ENCODE peak calls at places on chromosomes 6 and 20, in eight cellular contexts. One of them, this sample, is unnamed.
A peak's percentile ranks its signal among the peaks of the same experiment; 100 is the strongest.

GRCh38 chr6:143962644-143962929 is 45.5 kb downstream of the PLAGL1 start:
- DNase-seq in non-pigmented ciliary epithelial cell: no peak
- DNase-seq in NCI-H2227 treated with DMSO at 0.1 percent for 48 hours: no peak
- DNase-seq in T-helper 17 cell: no peak
- DNase-seq in Karpas-422: no peak
- DNase-seq in occipital lobe: no peak
- DNase-seq in mammary epithelial cell: no peak
- DNase-seq in H1: no peak
- DNase-seq in this sample: peak; percentile 42

GRCh38 chr6:168215121-168215808 is 104.3 kb downstream of the DACT2 start:
- DNase-seq in non-pigmented ciliary epithelial cell: no peak
- DNase-seq in NCI-H2227 treated with DMSO at 0.1 percent for 48 hours: no peak
- DNase-seq in T-helper 17 cell: no peak
- DNase-seq in Karpas-422: no peak
- DNase-seq in occipital lobe: no peak
- DNase-seq in mammary epithelial cell: no peak
- DNase-seq in H1: no peak
- DNase-seq in this sample: no peak

GRCh38 chr6:160859822-160860221 is 131.7 kb upstream of the MAP3K4 start:
- DNase-seq in non-pigmented ciliary epithelial cell: no peak
- DNase-seq in NCI-H2227 treated with DMSO at 0.1 percent for 48 hours: no peak
- DNase-seq in T-helper 17 cell: no peak
- DNase-seq in Karpas-422: no peak
- DNase-seq in occipital lobe: no peak
- DNase-seq in mammary epithelial cell: no peak
- DNase-seq in H1: no peak
- DNase-seq in this sample: no peak

GRCh38 chr20:35004749-35005462 is 49.2 kb downstream of the MYH7B start:
- DNase-seq in non-pigmented ciliary epithelial cell: no peak
- DNase-seq in NCI-H2227 treated with DMSO at 0.1 percent for 48 hours: no peak
- DNase-seq in T-helper 17 cell: no peak
- DNase-seq in Karpas-422: no peak
- DNase-seq in occipital lobe: no peak
- DNase-seq in mammary epithelial cell: no peak
- DNase-seq in H1: no peak
- DNase-seq in this sample: no peak

GRCh38 chr6:31541059-31541657 is 645 bp downstream of the DDX39B start:
- DNase-seq in non-pigmented ciliary epithelial cell: no peak
- DNase-seq in NCI-H2227 treated with DMSO at 0.1 percent for 48 hours: peak; percentile 65
- DNase-seq in T-helper 17 cell: peak; percentile 56
- DNase-seq in Karpas-422: peak; percentile 89
- DNase-seq in occipital lobe: no peak
- DNase-seq in mammary epithelial cell: peak; percentile 69
- DNase-seq in H1: no peak
- DNase-seq in this sample: peak; percentile 74

GRCh38 chr6:153129873-153130514 is 1.1 kb downstream of the RGS17 start:
- DNase-seq in non-pigmented ciliary epithelial cell: no peak
- DNase-seq in NCI-H2227 treated with DMSO at 0.1 percent for 48 hours: no peak
- DNase-seq in T-helper 17 cell: no peak
- DNase-seq in Karpas-422: no peak
- DNase-seq in occipital lobe: peak; percentile 4
- DNase-seq in mammary epithelial cell: peak; percentile 34
- DNase-seq in H1: no peak
- DNase-seq in this sample: peak; percentile 46

GRCh38 chr6:93581371-93581770 is 162.0 kb upstream of the EPHA7 start:
- DNase-seq in non-pigmented ciliary epithelial cell: no peak
- DNase-seq in NCI-H2227 treated with DMSO at 0.1 percent for 48 hours: no peak
- DNase-seq in T-helper 17 cell: no peak
- DNase-seq in Karpas-422: no peak
- DNase-seq in occipital lobe: no peak
- DNase-seq in mammary epithelial cell: no peak
- DNase-seq in H1: no peak
- DNase-seq in this sample: no peak

GRCh38 chr6:143739341-143739851 is 61.6 kb downstream of the PHACTR2 start:
- DNase-seq in non-pigmented ciliary epithelial cell: no peak
- DNase-seq in NCI-H2227 treated with DMSO at 0.1 percent for 48 hours: no peak
- DNase-seq in T-helper 17 cell: no peak
- DNase-seq in Karpas-422: no peak
- DNase-seq in occipital lobe: no peak
- DNase-seq in mammary epithelial cell: no peak
- DNase-seq in H1: no peak
- DNase-seq in this sample: no peak

GRCh38 chr6:75326557-75327258 is 42.1 kb upstream of the TMEM30A start:
- DNase-seq in non-pigmented ciliary epithelial cell: no peak
- DNase-seq in NCI-H2227 treated with DMSO at 0.1 percent for 48 hours: no peak
- DNase-seq in T-helper 17 cell: no peak
- DNase-seq in Karpas-422: no peak
- DNase-seq in occipital lobe: no peak
- DNase-seq in mammary epithelial cell: no peak
- DNase-seq in H1: no peak
- DNase-seq in this sample: peak; percentile 48

GRCh38 chr20:36988494-36988966 is 37.0 kb upstream of the SAMHD1 start:
- DNase-seq in non-pigmented ciliary epithelial cell: no peak
- DNase-seq in NCI-H2227 treated with DMSO at 0.1 percent for 48 hours: no peak
- DNase-seq in T-helper 17 cell: no peak
- DNase-seq in Karpas-422: no peak
- DNase-seq in occipital lobe: no peak
- DNase-seq in mammary epithelial cell: peak; percentile 31
- DNase-seq in H1: no peak
- DNase-seq in this sample: peak; percentile 58

GRCh38 chr6:111603648-111604047 is 2.0 kb downstream of the TRAF3IP2 start:
- DNase-seq in non-pigmented ciliary epithelial cell: no peak
- DNase-seq in NCI-H2227 treated with DMSO at 0.1 percent for 48 hours: no peak
- DNase-seq in T-helper 17 cell: no peak
- DNase-seq in Karpas-422: no peak
- DNase-seq in occipital lobe: no peak
- DNase-seq in mammary epithelial cell: no peak
- DNase-seq in H1: no peak
- DNase-seq in this sample: peak; percentile 63

GRCh38 chr6:159871241-159871640 is 19.5 kb upstream of the MAS1 start:
- DNase-seq in non-pigmented ciliary epithelial cell: no peak
- DNase-seq in NCI-H2227 treated with DMSO at 0.1 percent for 48 hours: no peak
- DNase-seq in T-helper 17 cell: no peak
- DNase-seq in Karpas-422: no peak
- DNase-seq in occipital lobe: no peak
- DNase-seq in mammary epithelial cell: no peak
- DNase-seq in H1: no peak
- DNase-seq in this sample: no peak

GRCh38 chr20:49344140-49344539 is 66.3 kb upstream of the ZNFX1 start:
- DNase-seq in non-pigmented ciliary epithelial cell: no peak
- DNase-seq in NCI-H2227 treated with DMSO at 0.1 percent for 48 hours: no peak
- DNase-seq in T-helper 17 cell: no peak
- DNase-seq in Karpas-422: no peak
- DNase-seq in occipital lobe: no peak
- DNase-seq in mammary epithelial cell: no peak
- DNase-seq in H1: no peak
- DNase-seq in this sample: no peak

GRCh38 chr20:62711703-62712101 is 3.1 kb downstream of the NTSR1 start:
- DNase-seq in non-pigmented ciliary epithelial cell: no peak
- DNase-seq in NCI-H2227 treated with DMSO at 0.1 percent for 48 hours: no peak
- DNase-seq in T-helper 17 cell: no peak
- DNase-seq in Karpas-422: no peak
- DNase-seq in occipital lobe: no peak
- DNase-seq in mammary epithelial cell: no peak
- DNase-seq in H1: no peak
- DNase-seq in this sample: no peak

GRCh38 chr20:35292504-35293285 is 470 bp upstream of the FAM83C start:
- DNase-seq in non-pigmented ciliary epithelial cell: no peak
- DNase-seq in NCI-H2227 treated with DMSO at 0.1 percent for 48 hours: no peak
- DNase-seq in T-helper 17 cell: no peak
- DNase-seq in Karpas-422: no peak
- DNase-seq in occipital lobe: no peak
- DNase-seq in mammary epithelial cell: no peak
- DNase-seq in H1: no peak
- DNase-seq in this sample: no peak

GRCh38 chr6:16102208-16102607 is 26.7 kb upstream of the MYLIP start:
- DNase-seq in non-pigmented ciliary epithelial cell: no peak
- DNase-seq in NCI-H2227 treated with DMSO at 0.1 percent for 48 hours: no peak
- DNase-seq in T-helper 17 cell: no peak
- DNase-seq in Karpas-422: no peak
- DNase-seq in occipital lobe: no peak
- DNase-seq in mammary epithelial cell: no peak
- DNase-seq in H1: no peak
- DNase-seq in this sample: no peak